ENCODE peak calls at places on chromosomes 12 and 14, in nine cellular contexts. C is RWPE1, G is nephron progenitor cell, L is AG04450, N is cardiac fibroblast, H is mammary epithelial cell, Z is fibroblast of pulmonary artery, M is foreskin fibroblast, I is endothelial cell. V is an unnamed sample.

GRCh38 chr14:104290756-104291122 is 152.4 kb downstream of the KIF26A start:
- DNase-seq in L (no peak), G (no peak), Z (no peak), I (no peak), M (no peak), H (no peak), C (no peak), N (no peak), V (no peak)

GRCh38 chr12:67509987-67510386 is 138.6 kb upstream of the DYRK2 start:
- DNase-seq in I (no peak), H (no peak), Z (peak), N (peak), L (no peak), C (no peak), M (no peak), G (no peak), V (no peak)

GRCh38 chr12:49230176-49230575 is 34.7 kb upstream of the TUBA1C start:
- DNase-seq in M (no peak), G (no peak), I (no peak), C (no peak), L (no peak), H (no peak), N (no peak), Z (no peak), V (no peak)

GRCh38 chr12:121227294-121227693 is 17.4 kb downstream of the P2RX4 start:
- DNase-seq in C (peak), N (no peak), G (no peak), I (no peak), H (peak), Z (no peak), M (no peak), L (no peak), V (no peak)

GRCh38 chr12:115355301-115355700 is 671.3 kb upstream of the TBX3 start:
- DNase-seq in C (no peak), I (no peak), L (no peak), Z (no peak), H (peak), M (no peak), N (no peak), G (no peak), V (peak)

GRCh38 chr14:54329082-54329695 is 67.6 kb upstream of the CDKN3 start:
- DNase-seq in H (peak), I (peak), Z (peak), N (peak), C (peak), M (peak), L (no peak), G (peak), V (peak)

GRCh38 chr12:66516133-66516532 is 162.7 kb downstream of the GRIP1 start:
- DNase-seq in C (no peak), M (no peak), I (no peak), Z (peak), G (no peak), N (no peak), H (peak), L (no peak), V (no peak)

GRCh38 chr12:124673881-124674617 is 106.6 kb upstream of the NCOR2 start:
- DNase-seq in N (no peak), H (no peak), Z (no peak), G (no peak), I (no peak), C (no peak), L (no peak), M (no peak), V (no peak)

GRCh38 chr14:61213930-61214329 is 67.2 kb downstream of the TMEM30B start:
- DNase-seq in L (no peak), N (no peak), G (no peak), Z (no peak), M (no peak), H (no peak), I (no peak), C (no peak), V (no peak)

GRCh38 chr14:24067133-24068082 is 4.0 kb upstream of the CPNE6 start:
- DNase-seq in L (no peak), N (no peak), C (no peak), Z (no peak), G (no peak), M (no peak), I (no peak), H (no peak), V (no peak)

GRCh38 chr12:25058619-25059018 is 109.7 kb upstream of the BCAT1 start:
- DNase-seq in N (no peak), M (no peak), H (no peak), I (no peak), C (no peak), L (no peak), Z (no peak), G (no peak), V (no peak)

GRCh38 chr14:24542346-24542936 is 33.6 kb downstream of the CTSG start:
- DNase-seq in C (peak), M (no peak), G (no peak), N (no peak), Z (no peak), L (no peak), I (no peak), H (peak), V (no peak)

GRCh38 chr14:50451854-50452253 is 55.2 kb upstream of the CDKL1 start:
- DNase-seq in H (no peak), N (peak), L (no peak), C (no peak), G (no peak), Z (no peak), M (no peak), I (no peak), V (no peak)

GRCh38 chr14:66920196-66920595 is 269.0 kb upstream of the GARIN2 start:
- DNase-seq in N (peak), H (no peak), M (peak), I (no peak), G (no peak), C (no peak), L (no peak), Z (peak), V (peak)

GRCh38 chr14:47843236-47843635 is 167.8 kb upstream of the MDGA2 start:
- DNase-seq in G (no peak), L (no peak), C (no peak), H (no peak), Z (no peak), N (no peak), M (no peak), I (no peak), V (no peak)

GRCh38 chr12:27331299-27331926 is 1.2 kb upstream of the BMAL2 start:
- DNase-seq in C (peak), L (peak), G (no peak), M (peak), H (peak), I (no peak), N (peak), Z (peak), V (peak)

GRCh38 chr14:77052281-77053044 is 24.0 kb upstream of the IRF2BPL start:
- DNase-seq in H (no peak), N (no peak), M (no peak), L (no peak), G (no peak), C (no peak), I (no peak), Z (no peak), V (no peak)

GRCh38 chr14:49619730-49620129 is 696 bp downstream of the RPL36AL start:
- DNase-seq in G (no peak), L (no peak), C (no peak), Z (no peak), N (no peak), I (no peak), H (no peak), M (no peak), V (no peak)

DNA sequence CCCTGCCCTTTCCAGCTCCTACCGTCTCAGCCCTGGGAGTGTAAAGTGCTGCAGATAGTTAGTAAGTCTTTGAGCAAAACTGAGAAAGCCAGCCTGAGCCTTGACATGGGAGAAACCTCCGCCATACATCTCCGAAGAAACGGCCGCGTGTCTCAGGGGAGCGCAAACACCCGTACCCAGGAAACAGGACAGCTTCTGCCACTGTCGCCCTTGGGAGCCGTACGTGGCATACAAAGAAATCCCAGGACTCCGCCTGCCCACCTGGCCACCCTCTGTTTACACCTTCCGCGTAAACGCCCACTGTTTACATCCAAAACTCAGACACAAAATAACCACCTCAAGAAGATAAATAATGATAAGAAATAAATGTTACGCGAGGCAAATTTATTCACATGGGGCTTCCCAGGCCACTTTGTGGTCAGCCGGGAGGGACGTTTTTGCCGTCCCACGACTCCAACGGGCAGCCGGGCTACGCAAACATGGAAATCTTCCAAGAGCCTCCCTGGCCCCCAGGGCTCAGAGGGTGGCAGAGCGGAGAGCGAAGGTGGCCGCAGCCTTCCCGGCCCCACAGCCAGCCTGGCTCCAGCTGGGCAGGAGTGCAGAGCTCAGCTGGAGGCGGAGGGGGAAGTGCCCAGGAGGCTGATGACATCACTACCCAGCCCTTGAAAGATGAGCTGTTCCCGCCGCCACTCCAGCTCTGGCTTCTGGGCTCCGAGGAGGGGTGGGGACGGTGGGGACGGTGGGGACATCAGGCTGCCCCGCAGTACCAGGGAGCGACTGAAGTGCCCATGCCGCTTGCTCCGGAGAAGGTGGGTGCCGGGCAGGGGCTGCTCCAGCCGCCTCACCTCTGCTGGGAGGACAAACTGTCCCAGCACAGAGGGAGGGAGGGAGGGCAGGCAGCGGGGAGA is at the start of gene BDKRB2:
- DNase-seq in L (peak), H (peak), M (peak), N (peak), C (peak), G (peak), I (peak), Z (peak), V (peak)
- TF ChIP-seq CTCF in L (no peak), H (no peak), M (no peak), N (no peak), C (no peak), G (no peak), I (no peak), Z (no peak), V (no peak)

GRCh38 chr12:106719879-106720278 is 54.6 kb upstream of the RIC8B start:
- DNase-seq in G (no peak), I (no peak), M (no peak), N (no peak), C (no peak), L (no peak), H (no peak), Z (no peak), V (no peak)
- TF ChIP-seq CTCF in G (no peak), I (no peak), M (no peak), N (no peak), C (no peak), L (no peak), H (no peak), Z (no peak), V (no peak)

GRCh38 chr14:64232944-64233343 is 61.2 kb downstream of the ESR2 start:
- DNase-seq in H (no peak), N (no peak), Z (no peak), I (no peak), L (no peak), M (no peak), G (no peak), C (no peak), V (no peak)

GRCh38 chr14:64233791-64234190 is 60.4 kb downstream of the ESR2 start:
- DNase-seq in C (no peak), Z (no peak), L (no peak), I (no peak), M (no peak), H (no peak), N (no peak), G (no peak), V (no peak)

GRCh38 chr14:64235652-64236640 is 58.2 kb downstream of the ESR2 start:
- DNase-seq in N (no peak), Z (no peak), H (no peak), G (no peak), I (no peak), C (no peak), M (no peak), L (no peak), V (no peak)

GRCh38 chr14:64234877-64235651 is 59.1 kb downstream of the ESR2 start:
- DNase-seq in M (no peak), N (peak), L (no peak), H (peak), G (no peak), I (no peak), Z (peak), C (peak), V (no peak)

DNA sequence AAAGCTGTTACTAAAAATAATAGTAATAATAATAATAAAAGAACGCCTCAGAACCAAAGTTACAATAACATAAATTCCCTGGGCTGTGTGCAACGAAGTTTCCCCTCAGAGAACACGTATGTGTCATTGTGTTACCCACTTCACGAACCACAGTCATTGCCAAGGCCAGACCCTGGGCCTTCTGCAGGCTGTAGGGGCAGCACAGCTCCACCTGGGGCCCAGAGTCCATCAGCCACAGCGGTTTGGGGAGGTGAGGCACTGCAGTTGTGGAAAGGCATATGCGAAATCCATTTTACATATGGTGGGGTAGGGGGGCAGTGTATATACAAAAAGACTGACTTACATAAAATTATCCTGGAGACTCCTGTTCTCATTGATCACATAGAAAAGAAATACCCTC is 56.1 kb downstream of the ESR2 start:
- DNase-seq in M (no peak), C (no peak), Z (no peak), G (no peak), L (no peak), H (no peak), I (no peak), N (no peak), V (no peak)
- TF ChIP-seq CTCF in M (no peak), C (no peak), Z (no peak), G (no peak), L (no peak), H (no peak), I (no peak), N (no peak), V (no peak)

DNA sequence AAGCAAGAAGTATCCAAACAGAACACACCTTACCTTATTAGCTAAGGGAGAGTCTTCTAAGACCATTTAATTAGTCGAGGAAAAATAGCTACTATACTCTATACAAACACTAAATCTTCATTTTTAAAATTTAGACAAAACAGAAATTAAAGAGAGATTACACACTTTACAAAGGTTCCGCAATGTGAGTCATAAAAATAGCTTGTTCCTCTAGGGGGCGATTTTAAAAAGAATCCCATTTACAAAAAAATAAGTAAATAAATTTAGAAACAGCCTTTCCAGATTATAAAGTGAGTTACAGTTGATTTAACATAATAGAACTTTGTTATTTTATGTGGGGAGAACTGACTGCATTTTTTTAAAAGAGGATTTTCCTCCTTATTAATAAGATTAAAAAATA is 201.6 kb downstream of the PAX9 start:
- DNase-seq in H (no peak), N (no peak), C (no peak), G (no peak), I (no peak), M (no peak), Z (no peak), L (no peak), V (no peak)
- TF ChIP-seq CTCF in H (no peak), N (peak), C (peak), G (peak), I (peak), M (peak), Z (no peak), L (peak), V (peak)

DNA sequence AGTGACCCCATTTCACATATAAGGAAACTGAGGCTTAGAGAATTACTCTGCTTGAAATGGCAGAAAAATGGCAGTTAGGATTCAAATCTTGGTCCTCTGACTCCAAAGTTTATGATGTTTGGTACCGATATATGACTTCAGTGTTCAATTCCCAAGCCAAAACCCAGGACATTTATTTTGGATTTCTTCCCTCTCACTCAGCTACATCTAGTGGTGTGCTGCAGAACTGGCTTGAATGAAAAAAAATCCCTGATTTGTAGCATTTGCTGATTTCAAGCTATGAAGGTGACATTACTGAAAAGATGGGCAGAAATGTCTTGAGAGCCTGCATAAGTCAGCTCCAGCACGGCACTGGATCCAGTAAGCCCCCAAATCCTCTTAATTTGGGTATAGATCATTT is 106.4 kb downstream of the EFCAB11 start:
- DNase-seq in G (no peak), I (no peak), M (no peak), H (no peak), L (no peak), Z (peak), C (no peak), N (peak), V (peak)
- TF ChIP-seq CTCF in G (no peak), I (no peak), M (peak), H (peak), L (peak), Z (peak), C (no peak), N (peak), V (peak)

GRCh38 chr14:101034986-101035385 is 131.5 kb upstream of the RTL1 start:
- DNase-seq in I (no peak), L (no peak), Z (no peak), H (no peak), N (no peak), C (no peak), M (no peak), G (no peak), V (no peak)
- TF ChIP-seq CTCF in I (no peak), L (no peak), Z (no peak), H (no peak), N (no peak), C (no peak), M (no peak), G (no peak), V (no peak)

DNA sequence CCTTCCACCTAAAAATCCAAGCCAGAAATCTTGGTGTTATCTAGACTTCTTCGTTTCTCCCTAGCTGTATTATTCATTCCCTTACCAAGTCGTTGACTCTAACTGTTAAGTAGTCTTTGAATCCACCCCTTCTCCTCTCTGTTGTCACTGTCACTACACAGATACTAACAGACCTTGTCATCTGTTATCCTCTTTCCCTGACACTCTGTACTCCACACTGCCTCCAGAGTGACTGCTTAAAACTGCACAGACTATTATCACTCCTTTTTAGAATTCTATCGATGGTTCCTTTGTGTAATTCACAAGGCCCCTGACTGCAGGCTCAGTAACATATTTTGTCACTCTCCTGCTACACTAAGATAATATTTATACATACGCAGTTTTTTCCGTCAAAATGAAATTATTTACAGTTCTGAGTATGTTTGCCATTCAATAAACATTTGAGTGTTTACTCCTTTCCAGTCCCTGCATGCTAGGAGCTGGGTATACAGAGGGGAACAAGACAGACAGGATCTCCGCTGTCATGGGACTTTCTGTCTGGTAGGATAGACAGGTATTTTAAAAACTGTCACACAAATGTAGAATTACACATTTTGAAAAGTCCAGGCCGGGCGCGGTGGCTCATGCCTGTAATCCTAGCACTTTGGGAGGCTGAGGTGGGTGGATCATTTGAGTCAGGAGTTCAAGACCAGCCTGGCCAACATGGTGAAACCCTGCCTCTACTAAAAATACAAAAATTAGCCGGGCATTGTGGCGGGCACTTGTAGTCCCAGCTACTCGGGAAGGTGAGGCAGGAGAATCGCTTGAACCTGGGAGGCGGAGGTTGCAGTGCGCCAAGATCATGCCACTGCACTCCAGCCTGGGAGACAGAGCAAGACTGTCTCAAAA is 3.8 kb downstream of the MARS1 start:
- DNase-seq in C (no peak), M (no peak), Z (no peak), L (no peak), N (no peak), H (no peak), G (no peak), I (no peak), V (no peak)
- TF ChIP-seq CTCF in C (no peak), M (no peak), Z (peak), L (no peak), N (peak), H (peak), G (no peak), I (no peak), V (peak)

GRCh38 chr12:128844031-128844635 is 9.1 kb upstream of the GLT1D1 start:
- DNase-seq in L (no peak), H (no peak), G (no peak), I (peak), N (no peak), M (no peak), Z (no peak), C (no peak), V (no peak)
- TF ChIP-seq CTCF in L (no peak), H (no peak), G (no peak), I (no peak), N (no peak), M (no peak), Z (no peak), C (no peak), V (peak)

V was measured in HFFc6.